ENCODE peak calls at places on chromosomes 4 and X, in six cellular contexts. L is naive thymus-derived CD4-positive, alpha-beta T cell; V is aorta; P is hepatocyte; Q is heart right ventricle; H is cardiac muscle cell. G is an unnamed sample.

GRCh38 chr4:16686195-16686594 is 212.2 kb downstream of the LDB2 start:
- DNase-seq in L (no peak), V (no peak), P (no peak), Q (no peak), H (no peak), G (no peak)

GRCh38 chrX:39693298-39693697 is 404.5 kb downstream of the BCOR start:
- DNase-seq in L (no peak), V (no peak), P (peak; percentile 62), Q (no peak), H (peak; percentile 45), G (no peak)

GRCh38 chrX:134821370-134821769 is 163.1 kb upstream of the PLAC1 start:
- DNase-seq in L (no peak), V (no peak), P (no peak), Q (no peak), H (no peak), G (no peak)

GRCh38 chr4:14771504-14772175 is 230.6 kb upstream of the CPEB2 start:
- DNase-seq in L (no peak), V (no peak), P (no peak), Q (no peak), H (no peak), G (no peak)

GRCh38 chr4:141346144-141346543 is 125.4 kb downstream of the ZNF330 start:
- DNase-seq in L (no peak), V (no peak), P (peak; percentile 53), Q (no peak), H (peak; percentile 53), G (no peak)

GRCh38 chr4:186920486-186920885 is 196.8 kb upstream of the FAT1 start:
- DNase-seq in L (no peak), V (no peak), P (no peak), Q (no peak), H (no peak), G (no peak)

GRCh38 chr4:28362169-28362568 is 1501.5 kb downstream of the STIM2 start:
- DNase-seq in L (no peak), V (no peak), P (no peak), Q (no peak), H (no peak), G (no peak)

GRCh38 chrX:130118396-130118795 is 8.1 kb upstream of the ELF4 start:
- DNase-seq in L (no peak), V (no peak), P (peak; percentile 45), Q (no peak), H (no peak), G (no peak)

GRCh38 chr4:48269861-48270515 is 350 bp upstream of the TEC start:
- DNase-seq in L (peak; percentile 72), V (peak; percentile 98), P (peak; percentile 95), Q (peak; percentile 93), H (peak; percentile 94), G (peak; percentile 97)

GRCh38 chr4:1512738-1513660 is 106.8 kb upstream of the NKX1-1 start:
- DNase-seq in L (peak; percentile 53), V (peak; percentile 78), P (peak; percentile 87), Q (peak; percentile 49), H (peak; percentile 79), G (peak; percentile 55)
- H3K4me3 ChIP-seq in L (no peak overlapping the region), V (no peak overlapping the region), P (no peak overlapping the region), Q (no peak overlapping the region), H (peak overlapping the region; percentile 35), G (peak overlapping the region; percentile 27)

DNA sequence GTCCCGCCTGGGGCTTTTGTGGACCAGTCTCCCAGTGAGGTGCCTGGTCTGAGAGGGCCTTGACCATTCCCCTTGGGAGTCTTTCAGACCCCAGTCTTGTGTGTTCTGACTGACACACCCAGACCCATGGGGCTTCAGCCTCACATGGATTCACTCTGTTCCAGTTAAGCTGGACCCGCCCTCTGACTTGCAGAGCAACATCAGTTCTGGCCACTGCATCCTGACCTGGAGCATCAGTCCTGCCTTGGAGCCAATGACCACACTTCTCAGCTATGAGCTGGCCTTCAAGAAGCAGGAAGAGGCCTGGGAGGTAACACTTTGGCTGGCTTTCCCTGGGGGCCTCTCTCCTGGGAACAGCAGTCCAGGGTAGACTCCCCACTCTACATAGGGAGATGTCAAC is 6.8 kb downstream of the IL9R start:
- DNase-seq in L (no peak), V (no peak), P (no peak), Q (no peak), H (no peak), G (no peak)
- H3K36me3 ChIP-seq in L (no peaks in the 10 kb centered on the region), V (no peaks in the 10 kb centered on the region), P (no peaks in the 10 kb centered on the region), Q (no peaks in the 10 kb centered on the region), H (no peaks in the 10 kb centered on the region), G (no peaks in the 10 kb centered on the region)

GRCh38 chrX:70478521-70478920 is 33.9 kb downstream of the DLG3 start:
- DNase-seq in L (no peak), V (no peak), P (no peak), Q (no peak), H (no peak), G (no peak)

GRCh38 chrX:70479197-70479969 is 34.7 kb downstream of the DLG3 start:
- DNase-seq in L (no peak), V (no peak), P (peak; percentile 44), Q (no peak), H (no peak), G (no peak)

GRCh38 chrX:70480660-70481018 is 36.0 kb downstream of the DLG3 start:
- DNase-seq in L (no peak), V (no peak), P (no peak), Q (peak; percentile 26), H (peak; percentile 77), G (no peak)

GRCh38 chrX:70481424-70481823 is 36.8 kb downstream of the DLG3 start:
- DNase-seq in L (no peak), V (no peak), P (no peak), Q (no peak), H (peak; percentile 13), G (no peak)

DNA sequence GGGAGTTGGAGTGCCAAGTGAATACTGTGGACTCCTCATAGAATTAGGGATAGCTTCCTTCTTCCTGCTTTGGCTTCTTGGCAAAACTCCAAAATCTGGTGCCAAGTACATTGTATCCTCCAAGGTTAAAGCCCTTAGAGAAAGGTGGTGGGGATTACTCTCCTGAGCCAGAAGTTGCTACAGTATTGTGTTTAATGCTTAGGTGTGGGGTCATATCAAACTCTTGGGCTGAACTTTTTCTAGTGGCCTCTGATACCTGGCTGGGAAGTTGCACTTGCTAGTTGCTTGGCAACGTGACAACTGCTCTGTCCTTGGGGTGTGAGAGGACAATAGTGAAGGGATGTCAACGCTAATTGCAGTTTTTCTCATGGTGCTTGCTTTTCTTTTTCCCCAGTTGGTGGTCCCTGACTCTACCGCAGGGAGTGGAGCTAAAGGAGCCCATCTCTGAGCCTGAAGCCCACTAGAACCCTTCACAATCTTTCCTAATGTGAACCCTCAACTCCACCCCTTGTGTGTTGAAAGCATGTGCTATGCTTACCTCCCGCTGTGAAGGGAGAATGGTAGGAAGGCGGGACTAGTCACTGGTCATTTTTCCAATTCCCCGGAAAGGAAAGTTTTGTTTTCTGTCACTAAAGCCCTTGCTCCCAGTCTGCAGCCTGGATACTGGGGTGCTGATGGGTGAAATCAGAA is 35.5 kb downstream of the DLG3 start:
- DNase-seq in L (no peak), V (no peak), P (peak; percentile 36), Q (no peak), H (peak; percentile 17), G (no peak)
- H3K4me1 ChIP-seq in L (no peaks in the 10 kb centered on the region), V (peaks cover 6% of the 10 kb centered on the region), P (peaks cover 25% of the 10 kb centered on the region), Q (peaks cover 52% of the 10 kb centered on the region), H (peaks cover 47% of the 10 kb centered on the region), G (peaks cover 28% of the 10 kb centered on the region)

DNA sequence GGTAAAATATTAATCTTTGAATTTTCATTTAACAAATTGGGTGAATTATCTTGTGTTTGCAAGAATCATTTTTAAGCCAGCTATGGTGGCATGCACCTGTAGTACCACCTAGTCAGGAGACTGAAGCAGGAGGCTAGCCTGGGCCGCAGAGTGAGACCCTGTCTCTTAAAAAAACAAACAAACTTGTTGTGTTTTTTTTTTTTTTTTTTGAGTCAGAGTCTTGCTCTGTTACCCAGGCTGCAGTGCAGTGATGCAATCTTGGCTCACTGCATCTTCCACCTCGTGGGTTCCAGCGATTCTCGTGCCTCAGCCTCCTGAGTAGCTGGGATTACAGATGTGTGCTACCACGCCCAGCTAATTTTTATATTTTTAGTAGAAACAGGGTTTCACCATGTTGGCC is 2.2 kb downstream of the TXLNG start:
- DNase-seq in L (no peak), V (no peak), P (no peak), Q (no peak), H (no peak), G (no peak)
- H3K4me3 ChIP-seq in L (no peak overlapping the region), V (no peak overlapping the region), P (no peak overlapping the region), Q (no peak overlapping the region), H (no peak overlapping the region), G (no peak overlapping the region)

GRCh38 chrX:54930291-54931049 is 9.8 kb downstream of the TRO start:
- DNase-seq in L (no peak), V (no peak), P (peak; percentile 2), Q (no peak), H (no peak), G (no peak)
- H3K36me3 ChIP-seq in L (no peaks in the 10 kb centered on the region), V (no peaks in the 10 kb centered on the region), P (no peaks in the 10 kb centered on the region), Q (no peaks in the 10 kb centered on the region), H (no peaks in the 10 kb centered on the region), G (no peaks in the 10 kb centered on the region)

GRCh38 chr4:26896636-26897035 is 36.0 kb downstream of the STIM2 start:
- DNase-seq in L (no peak), V (no peak), P (no peak), Q (no peak), H (no peak), G (no peak)

GRCh38 chr4:26905172-26905571 is 44.5 kb downstream of the STIM2 start:
- DNase-seq in L (no peak), V (no peak), P (no peak), Q (no peak), H (no peak), G (no peak)

GRCh38 chr4:26899991-26900390 is 39.4 kb downstream of the STIM2 start:
- DNase-seq in L (no peak), V (no peak), P (peak; percentile 5), Q (no peak), H (peak; percentile 47), G (no peak)

GRCh38 chr4:26900765-26901164 is 40.1 kb downstream of the STIM2 start:
- DNase-seq in L (no peak), V (no peak), P (no peak), Q (no peak), H (no peak), G (no peak)
- H3K4me1 ChIP-seq in L (peaks cover 21% of the 10 kb centered on the region), V (no peaks in the 10 kb centered on the region), P (no peaks in the 10 kb centered on the region), Q (peaks cover 30% of the 10 kb centered on the region), H (peaks cover 20% of the 10 kb centered on the region), G (peaks cover 17% of the 10 kb centered on the region)

GRCh38 chr4:6876440-6876839 is 33.2 kb upstream of the TBC1D14 start:
- DNase-seq in L (no peak), V (no peak), P (no peak), Q (no peak), H (no peak), G (no peak)

GRCh38 chr4:6878451-6879059 is 31.1 kb upstream of the TBC1D14 start:
- DNase-seq in L (no peak), V (no peak), P (no peak), Q (no peak), H (no peak), G (no peak)

GRCh38 chr4:6873792-6874461 is 35.7 kb upstream of the TBC1D14 start:
- DNase-seq in L (peak; percentile 78), V (peak; percentile 90), P (peak; percentile 85), Q (peak; percentile 74), H (peak; percentile 80), G (peak; percentile 82)

GRCh38 chr4:6875431-6875831 is 34.2 kb upstream of the TBC1D14 start:
- DNase-seq in L (no peak), V (no peak), P (no peak), Q (peak; percentile 31), H (no peak), G (peak; percentile 84)

DNA sequence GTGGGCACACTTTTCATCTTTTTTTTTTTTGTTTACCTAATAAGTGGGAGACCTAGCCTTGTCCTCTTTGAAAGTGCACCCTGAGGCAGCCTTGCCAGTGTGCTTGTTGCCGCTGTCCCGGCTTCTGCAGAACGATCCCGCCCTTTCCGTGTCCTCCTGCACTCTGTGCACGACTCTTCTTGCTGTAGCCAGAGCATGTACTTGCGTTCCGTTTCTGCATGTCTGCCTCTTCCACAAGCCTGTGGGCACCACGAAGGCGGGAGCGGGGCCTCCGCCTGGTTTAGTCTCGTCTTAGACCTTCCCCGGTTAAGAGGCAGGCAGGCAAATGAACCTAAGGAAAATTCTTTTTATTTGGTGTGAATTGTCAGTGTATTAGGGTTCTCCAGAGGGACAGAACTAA is 32.6 kb upstream of the TBC1D14 start:
- DNase-seq in L (no peak), V (no peak), P (no peak), Q (no peak), H (no peak), G (no peak)
- H3K4me3 ChIP-seq in L (no peak overlapping the region), V (no peak overlapping the region), P (no peak overlapping the region), Q (no peak overlapping the region), H (no peak overlapping the region), G (no peak overlapping the region)

G was measured in lower lobe of right lung.